ENCODE peak calls at places on chromosomes 5 and 9, in eight cellular contexts. S, G, R, H, D, W, V and M are unnamed samples.

GRCh38 chr5:128304121-128304520 is 220.6 kb downstream of the SLC12A2 start:
- DNase-seq in G (no peak), R (no peak), W (no peak), S (peak), D (no peak), H (no peak), V (no peak), M (no peak)

GRCh38 chr5:62626534-62626933 is 47.9 kb downstream of the LRRC70 start:
- DNase-seq in V (no peak), R (no peak), D (no peak), H (no peak), W (no peak), S (no peak), G (no peak), M (no peak)

GRCh38 chr5:2256646-2257288 is 374.0 kb upstream of the IRX4 start:
- DNase-seq in G (no peak), D (no peak), V (no peak), S (no peak), R (no peak), H (no peak), W (no peak), M (no peak)

GRCh38 chr9:84669008-84669292 is 579 bp upstream of the NTRK2 start:
- DNase-seq in G (no peak), V (no peak), H (no peak), S (no peak), W (no peak), D (no peak), R (no peak), M (no peak)

GRCh38 chr5:43110606-43111170 is 10.0 kb upstream of the ZNF131 start:
- DNase-seq in S (no peak), R (peak), V (no peak), G (no peak), H (no peak), D (no peak), W (peak), M (peak)

GRCh38 chr5:9468070-9468388 is 77.8 kb downstream of the SEMA5A start:
- DNase-seq in W (no peak), G (no peak), R (no peak), H (no peak), S (peak), V (no peak), D (no peak), M (no peak)

GRCh38 chr9:115891929-115892328 is 261.7 kb upstream of the PAPPA start:
- DNase-seq in V (no peak), D (no peak), S (peak), H (no peak), W (no peak), R (no peak), G (no peak), M (no peak)

GRCh38 chr5:56620903-56621680 is 194.3 kb upstream of the MAP3K1 start:
- DNase-seq in W (no peak), R (no peak), V (no peak), S (peak), D (no peak), G (no peak), H (no peak), M (no peak)

GRCh38 chr5:150783422-150783928 is 4.9 kb downstream of the SMIM3 start:
- DNase-seq in G (no peak), W (peak), D (peak), V (peak), S (peak), R (peak), H (no peak), M (no peak)

GRCh38 chr9:13239208-13239607 is 40.3 kb downstream of the MPDZ start:
- DNase-seq in R (no peak), S (no peak), G (no peak), W (no peak), D (no peak), V (no peak), H (no peak), M (no peak)

GRCh38 chr9:27771803-27772545 is 198.7 kb upstream of the C9orf72 start:
- DNase-seq in D (peak), W (peak), V (no peak), H (no peak), G (peak), R (no peak), S (no peak), M (peak)

GRCh38 chr9:116000748-116001329 is 152.8 kb upstream of the PAPPA start:
- DNase-seq in S (no peak), R (peak), H (no peak), G (no peak), V (no peak), W (peak), D (no peak), M (peak)

GRCh38 chr5:51986733-51987132 is 603.5 kb downstream of the ISL1 start:
- DNase-seq in R (no peak), H (no peak), S (no peak), W (no peak), D (no peak), G (no peak), V (no peak), M (no peak)

GRCh38 chr5:166957763-166958162 is 1333.7 kb upstream of the WWC1 start:
- DNase-seq in G (no peak), S (no peak), H (no peak), W (no peak), D (no peak), V (no peak), R (no peak), M (no peak)

GRCh38 chr5:96209829-96210228 is 223.2 kb downstream of the PCSK1 start:
- DNase-seq in V (no peak), R (no peak), W (no peak), D (no peak), H (no peak), S (peak), G (no peak), M (no peak)

GRCh38 chr9:35813434-35814105 is 1.3 kb downstream of the HINT2 start:
- DNase-seq in W (peak), D (no peak), G (no peak), H (no peak), R (no peak), S (no peak), V (no peak), M (peak)

GRCh38 chr5:160029004-160029403 is 20.1 kb downstream of the TTC1 start:
- DNase-seq in D (no peak), V (no peak), R (no peak), H (no peak), S (no peak), G (no peak), W (no peak), M (no peak)

GRCh38 chr9:121498150-121498486 is 1.5 kb downstream of the GGTA1 start:
- DNase-seq in G (peak), V (peak), D (peak), H (no peak), W (peak), R (peak), S (peak), M (peak)

GRCh38 chr5:72268753-72269410 is 51.2 kb downstream of the MRPS27 start:
- DNase-seq in W (peak), V (no peak), H (no peak), R (peak), G (no peak), D (peak), S (no peak), M (peak)

GRCh38 chr5:171092194-171092593 is 216.9 kb upstream of the TLX3 start:
- DNase-seq in S (peak), R (no peak), G (no peak), D (no peak), H (no peak), W (no peak), V (no peak), M (no peak)

GRCh38 chr9:31776471-31776870 is 608.0 kb upstream of the ACO1 start:
- DNase-seq in H (no peak), G (peak), R (no peak), D (no peak), S (no peak), W (no peak), V (no peak), M (no peak)

GRCh38 chr5:71757590-71758543 is 38.8 kb downstream of the CARTPT start:
- DNase-seq in H (no peak), G (peak), W (peak), D (peak), V (peak), S (peak), R (peak), M (peak)

GRCh38 chr9:76107487-76107886 is 217.0 kb downstream of the PCSK5 start:
- DNase-seq in G (no peak), S (peak), W (no peak), H (no peak), V (no peak), R (no peak), D (peak), M (no peak)

GRCh38 chr9:89452561-89452960 is 45.4 kb downstream of the SEMA4D start:
- DNase-seq in G (no peak), W (no peak), H (no peak), D (no peak), R (no peak), V (no peak), S (no peak), M (no peak)

GRCh38 chr9:34179528-34180138 is 790 bp downstream of the UBAP1 start:
- DNase-seq in S (peak), H (no peak), D (no peak), G (no peak), W (no peak), R (peak), V (no peak), M (no peak)

GRCh38 chr9:36426945-36427344 is 26.9 kb upstream of the RNF38 start:
- DNase-seq in R (no peak), V (no peak), H (no peak), S (no peak), W (no peak), G (no peak), D (no peak), M (no peak)

GRCh38 chr5:102294996-102295395 is 1.1 kb downstream of the SLCO4C1 start:
- DNase-seq in V (no peak), D (no peak), G (no peak), H (no peak), S (no peak), W (no peak), R (no peak), M (no peak)